ENCODE peak calls at places on chromosomes 13 and 19, in six cellular contexts. Z, H, P, E, G and S are unnamed samples.

GRCh38 chr19:10642473-10642872 is 11.7 kb upstream of the ILF3 start:
- DNase-seq in Z (no peak), H (no peak), P (no peak), E (no peak), G (no peak), S (no peak)

GRCh38 chr19:35011091-35011689 is 11.1 kb downstream of the GRAMD1A start:
- DNase-seq in Z (no peak), H (no peak), P (no peak), E (no peak), G (no peak), S (peak; percentile 68)

GRCh38 chr13:45872574-45872973 is 21.0 kb upstream of the SIAH3 start:
- DNase-seq in Z (no peak), H (no peak), P (no peak), E (no peak), G (no peak), S (no peak)

GRCh38 chr13:67934615-67935330 is 704.6 kb upstream of the PCDH9 start:
- DNase-seq in Z (no peak), H (no peak), P (no peak), E (no peak), G (no peak), S (no peak)

GRCh38 chr19:6378498-6378897 is 2.8 kb upstream of the PSPN start:
- DNase-seq in Z (no peak), H (no peak), P (no peak), E (no peak), G (no peak), S (no peak)

GRCh38 chr19:11198769-11199469 is 1.6 kb upstream of the KANK2 start:
- DNase-seq in Z (no peak), H (no peak), P (no peak), E (no peak), G (no peak), S (no peak)

GRCh38 chr19:10503002-10503789 is at the start of gene KEAP1:
- DNase-seq in Z (peak; percentile 51), H (no peak), P (peak; percentile 78), E (no peak), G (no peak), S (peak; percentile 53)

GRCh38 chr19:50413531-50413930 is 5.2 kb upstream of the SPIB start:
- DNase-seq in Z (no peak), H (no peak), P (no peak), E (no peak), G (no peak), S (no peak)

GRCh38 chr19:10290876-10291553 is 1.3 kb downstream of the ICAM5 start:
- DNase-seq in Z (peak; percentile 55), H (peak; percentile 37), P (peak; percentile 71), E (no peak), G (no peak), S (no peak)